ENCODE peak calls at places on chromosomes 11 and 22, in six cellular contexts. B, L, J, Q, O and P are unnamed samples.
A peak's percentile ranks its signal among the peaks of the same experiment; 100 is the strongest.

GRCh38 chr11:46309669-46310288 is 32.3 kb downstream of the CREB3L1 start:
- DNase-seq in L (no peak), Q (no peak), J (no peak), B (no peak), O (peak; percentile 60), P (no peak)

GRCh38 chr11:2961080-2961479 is 31.0 kb downstream of the NAP1L4 start:
- DNase-seq in Q (no peak), L (no peak), J (no peak), B (no peak), O (no peak), P (no peak)

GRCh38 chr11:9138612-9139579 is 47.5 kb upstream of the SCUBE2 start:
- DNase-seq in J (no peak), B (no peak), Q (peak; percentile 78), O (no peak), L (no peak), P (no peak)

GRCh38 chr11:126282742-126283591 is at the start of gene TIRAP:
- DNase-seq in O (peak; percentile 77), L (peak; percentile 48), B (peak; percentile 65), Q (peak; percentile 52), J (peak; percentile 68), P (peak; percentile 52)

GRCh38 chr11:45322111-45322705 is 36.1 kb upstream of the SYT13 start:
- DNase-seq in Q (no peak), J (no peak), O (no peak), B (no peak), L (no peak), P (no peak)

GRCh38 chr11:61968758-61969390 is 1.4 kb upstream of the FTH1 start:
- DNase-seq in J (no peak), B (no peak), Q (no peak), O (no peak), L (no peak), P (no peak)

GRCh38 chr22:29014301-29014700 is 47.3 kb downstream of the C22orf31 start:
- DNase-seq in B (no peak), O (no peak), Q (no peak), J (no peak), L (no peak), P (no peak)

GRCh38 chr22:42752230-42752746 is 31.6 kb upstream of the A4GALT start:
- DNase-seq in Q (no peak), L (no peak), B (no peak), O (no peak), J (no peak), P (no peak)

GRCh38 chr11:112878228-112878627 is 83.0 kb upstream of the NCAM1 start:
- DNase-seq in O (no peak), Q (no peak), L (no peak), B (no peak), J (no peak), P (no peak)

GRCh38 chr11:71451596-71452353 is 1.2 kb upstream of the NADSYN1 start:
- DNase-seq in L (no peak), O (peak; percentile 38), J (peak; percentile 17), Q (no peak), B (peak; percentile 67), P (no peak)

GRCh38 chr11:43376594-43376993 is 17.9 kb downstream of the TTC17 start:
- DNase-seq in Q (no peak), O (no peak), J (no peak), L (no peak), B (no peak), P (no peak)

GRCh38 chr11:69832561-69833413 is 13.6 kb upstream of the FGF3 start:
- DNase-seq in O (no peak), Q (no peak), J (no peak), L (no peak), B (no peak), P (no peak)

GRCh38 chr11:105244157-105244820 is 104.7 kb upstream of the CARD18 start:
- DNase-seq in Q (peak; percentile 88), J (no peak), O (peak; percentile 67), B (no peak), L (no peak), P (no peak)

GRCh38 chr11:47208628-47209027 is 6.1 kb upstream of the DDB2 start:
- DNase-seq in L (no peak), J (no peak), O (no peak), B (no peak), Q (no peak), P (no peak)

GRCh38 chr11:117535870-117536411 is 208.3 kb downstream of the CEP164 start:
- DNase-seq in B (no peak), O (no peak), L (no peak), Q (no peak), J (no peak), P (no peak)

GRCh38 chr11:34680918-34681554 is 60.1 kb downstream of the EHF start:
- DNase-seq in B (no peak), J (no peak), L (no peak), O (no peak), Q (peak; percentile 69), P (no peak)

GRCh38 chr22:19961201-19961580 is 19.6 kb upstream of the TXNRD2 start:
- DNase-seq in L (no peak), O (no peak), Q (no peak), B (no peak), J (no peak), P (no peak)

GRCh38 chr22:31646186-31647019 is 15.6 kb downstream of the PISD start:
- DNase-seq in Q (peak; percentile 89), B (no peak), L (no peak), O (no peak), J (no peak), P (no peak)

GRCh38 chr11:15972838-15973237 is 383.5 kb downstream of the SOX6 start:
- DNase-seq in Q (no peak), O (no peak), J (no peak), B (no peak), L (no peak), P (no peak)

GRCh38 chr11:111729441-111729840 is 36.7 kb downstream of the PPP2R1B start:
- DNase-seq in L (no peak), B (no peak), Q (no peak), O (no peak), J (no peak), P (no peak)

GRCh38 chr11:3220101-3220500 is 1.5 kb upstream of the MRGPRG start:
- DNase-seq in Q (no peak), B (no peak), O (no peak), L (no peak), J (no peak), P (no peak)

GRCh38 chr11:65401073-65401802 is 14.8 kb downstream of the FRMD8 start:
- DNase-seq in L (no peak), O (no peak), Q (no peak), B (no peak), J (no peak), P (no peak)

GRCh38 chr11:65116370-65117205 is 913 bp downstream of the ZNHIT2 start:
- DNase-seq in L (peak; percentile 38), J (peak; percentile 56), Q (peak; percentile 22), O (no peak), B (no peak), P (no peak)

GRCh38 chr11:116225236-116225635 is 547.6 kb downstream of the BUD13 start:
- DNase-seq in B (no peak), J (no peak), O (no peak), L (no peak), Q (no peak), P (no peak)

GRCh38 chr11:34028407-34028804 is 23.1 kb upstream of the CAPRIN1 start:
- DNase-seq in O (no peak), Q (no peak), J (no peak), L (no peak), B (no peak), P (no peak)

GRCh38 chr11:61834278-61835004 is 6.3 kb downstream of the FADS2 start:
- DNase-seq in Q (no peak), B (peak; percentile 89), J (peak; percentile 55), O (no peak), L (peak; percentile 15), P (peak; percentile 59)

GRCh38 chr11:121163658-121164308 is 62.7 kb downstream of the TECTA start:
- DNase-seq in L (no peak), B (no peak), O (no peak), J (no peak), Q (no peak), P (no peak)

GRCh38 chr22:29257751-29258181 is 10.0 kb downstream of the RHBDD3 start:
- DNase-seq in Q (no peak), O (no peak), L (no peak), J (no peak), B (no peak), P (no peak)

GRCh38 chr11:78465169-78465942 is 47.7 kb upstream of the GAB2 start:
- DNase-seq in J (peak; percentile 61), Q (no peak), B (peak; percentile 48), L (peak; percentile 58), O (no peak), P (peak; percentile 47)

GRCh38 chr11:56624661-56625110 is 10.0 kb upstream of the OR5M1 start:
- DNase-seq in B (peak; percentile 49), L (no peak), J (no peak), O (no peak), Q (peak; percentile 82), P (no peak)

GRCh38 chr11:123740787-123741158 is 687 bp downstream of the ZNF202 start:
- DNase-seq in B (peak; percentile 21), Q (no peak), O (no peak), J (no peak), L (no peak), P (no peak)

GRCh38 chr11:1306186-1307162 is 3.0 kb downstream of the TOLLIP start:
- DNase-seq in L (no peak), J (no peak), Q (no peak), B (no peak), O (no peak), P (no peak)

GRCh38 chr11:66172146-66172545 is 96.3 kb upstream of the RAB1B start:
- DNase-seq in J (no peak), O (no peak), Q (peak; percentile 86), B (no peak), L (no peak), P (no peak)

GRCh38 chr11:123187670-123188507 is 7.2 kb downstream of the CLMP start:
- DNase-seq in O (no peak), J (no peak), B (no peak), L (no peak), Q (peak; percentile 37), P (no peak)

GRCh38 chr11:117058761-117059233 is 39.4 kb downstream of the SIK3 start:
- DNase-seq in B (no peak), Q (no peak), O (no peak), J (no peak), L (no peak), P (no peak)